ENCODE peak calls at places on chromosomes 3 and 15, in four cellular contexts. One of them, this sample, is unnamed.

GRCh38 chr15:34470892-34471291 is 33.3 kb upstream of the GOLGA8A start:
- DNase-seq in cardiac fibroblast: no peak
- DNase-seq in left ventricle myocardium inferior: no peak
- DNase-seq in fibroblast of mammary gland: no peak
- DNase-seq in this sample: no peak

GRCh38 chr3:162525791-162526190 is 1029.2 kb downstream of the OTOL1 start:
- DNase-seq in fibroblast of mammary gland: peak
- DNase-seq in left ventricle myocardium inferior: no peak
- DNase-seq in cardiac fibroblast: peak
- DNase-seq in this sample: no peak

GRCh38 chr3:106144051-106144450 is 275.2 kb upstream of the CBLB start:
- DNase-seq in left ventricle myocardium inferior: no peak
- DNase-seq in cardiac fibroblast: no peak
- DNase-seq in fibroblast of mammary gland: no peak
- DNase-seq in this sample: no peak

GRCh38 chr3:123791898-123792297 is 92.2 kb downstream of the MYLK start:
- DNase-seq in cardiac fibroblast: peak
- DNase-seq in fibroblast of mammary gland: peak
- DNase-seq in left ventricle myocardium inferior: no peak
- DNase-seq in this sample: no peak

GRCh38 chr3:13093687-13094086 is 20.5 kb upstream of the IQSEC1 start:
- DNase-seq in cardiac fibroblast: no peak
- DNase-seq in fibroblast of mammary gland: no peak
- DNase-seq in left ventricle myocardium inferior: no peak
- DNase-seq in this sample: no peak

GRCh38 chr3:197487911-197488391 is 67.8 kb downstream of the BDH1 start:
- DNase-seq in fibroblast of mammary gland: peak
- DNase-seq in cardiac fibroblast: peak
- DNase-seq in left ventricle myocardium inferior: peak
- DNase-seq in this sample: no peak

GRCh38 chr15:41501191-41501917 is 7.7 kb downstream of the ITPKA start:
- DNase-seq in left ventricle myocardium inferior: no peak
- DNase-seq in fibroblast of mammary gland: peak
- DNase-seq in cardiac fibroblast: no peak
- DNase-seq in this sample: peak

GRCh38 chr15:46848704-46849103 is 868.6 kb upstream of the SEMA6D start:
- DNase-seq in fibroblast of mammary gland: peak
- DNase-seq in left ventricle myocardium inferior: no peak
- DNase-seq in cardiac fibroblast: peak
- DNase-seq in this sample: no peak

GRCh38 chr15:68228971-68229385 is 550 bp downstream of the CLN6 start:
- DNase-seq in left ventricle myocardium inferior: no peak
- DNase-seq in cardiac fibroblast: peak
- DNase-seq in fibroblast of mammary gland: peak
- DNase-seq in this sample: no peak

GRCh38 chr3:11452988-11453847 is 181.0 kb downstream of the ATG7 start:
- DNase-seq in left ventricle myocardium inferior: no peak
- DNase-seq in fibroblast of mammary gland: peak
- DNase-seq in cardiac fibroblast: peak
- DNase-seq in this sample: no peak

GRCh38 chr15:99564221-99565030 is 1.4 kb upstream of the MEF2A start:
- DNase-seq in left ventricle myocardium inferior: no peak
- DNase-seq in cardiac fibroblast: peak
- DNase-seq in fibroblast of mammary gland: no peak
- DNase-seq in this sample: peak
- TF ChIP-seq CTCF in left ventricle myocardium inferior: no peak
- TF ChIP-seq CTCF in cardiac fibroblast: no peak
- TF ChIP-seq CTCF in fibroblast of mammary gland: no peak
- TF ChIP-seq CTCF in this sample: no peak

DNA sequence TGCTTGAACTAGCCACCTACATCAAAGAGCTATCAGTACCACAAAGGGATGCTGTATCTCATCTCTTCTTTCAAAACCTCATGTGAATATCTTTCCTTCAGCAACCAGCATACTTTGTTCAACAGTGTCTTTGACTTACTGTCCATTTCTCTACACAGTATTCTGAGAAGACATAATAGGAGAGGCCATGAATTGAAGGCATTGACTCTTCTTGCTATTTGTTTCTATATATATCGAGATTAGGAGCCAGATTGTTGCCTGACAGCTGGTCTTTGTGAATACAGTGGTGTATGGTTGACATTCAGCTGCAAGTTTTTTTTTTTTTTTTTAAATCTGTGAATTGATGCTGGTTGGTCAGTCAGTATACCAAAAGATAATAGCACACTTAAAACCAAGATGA is 12.1 kb upstream of the CSRNP1 start:
- DNase-seq in left ventricle myocardium inferior: no peak
- DNase-seq in fibroblast of mammary gland: no peak
- DNase-seq in cardiac fibroblast: no peak
- DNase-seq in this sample: no peak
- TF ChIP-seq CTCF in left ventricle myocardium inferior: no peak
- TF ChIP-seq CTCF in fibroblast of mammary gland: no peak
- TF ChIP-seq CTCF in cardiac fibroblast: no peak
- TF ChIP-seq CTCF in this sample: no peak

GRCh38 chr3:33940149-33940548 is 141.7 kb downstream of the PDCD6IP start:
- DNase-seq in fibroblast of mammary gland: peak
- DNase-seq in cardiac fibroblast: peak
- DNase-seq in left ventricle myocardium inferior: no peak
- DNase-seq in this sample: no peak

GRCh38 chr3:33941804-33942203 is 143.4 kb downstream of the PDCD6IP start:
- DNase-seq in fibroblast of mammary gland: no peak
- DNase-seq in left ventricle myocardium inferior: no peak
- DNase-seq in cardiac fibroblast: no peak
- DNase-seq in this sample: no peak

GRCh38 chr3:33940736-33941135 is 142.3 kb downstream of the PDCD6IP start:
- DNase-seq in left ventricle myocardium inferior: no peak
- DNase-seq in fibroblast of mammary gland: no peak
- DNase-seq in cardiac fibroblast: no peak
- DNase-seq in this sample: no peak

GRCh38 chr3:33943277-33943676 is 144.8 kb downstream of the PDCD6IP start:
- DNase-seq in fibroblast of mammary gland: no peak
- DNase-seq in left ventricle myocardium inferior: no peak
- DNase-seq in cardiac fibroblast: no peak
- DNase-seq in this sample: no peak

DNA sequence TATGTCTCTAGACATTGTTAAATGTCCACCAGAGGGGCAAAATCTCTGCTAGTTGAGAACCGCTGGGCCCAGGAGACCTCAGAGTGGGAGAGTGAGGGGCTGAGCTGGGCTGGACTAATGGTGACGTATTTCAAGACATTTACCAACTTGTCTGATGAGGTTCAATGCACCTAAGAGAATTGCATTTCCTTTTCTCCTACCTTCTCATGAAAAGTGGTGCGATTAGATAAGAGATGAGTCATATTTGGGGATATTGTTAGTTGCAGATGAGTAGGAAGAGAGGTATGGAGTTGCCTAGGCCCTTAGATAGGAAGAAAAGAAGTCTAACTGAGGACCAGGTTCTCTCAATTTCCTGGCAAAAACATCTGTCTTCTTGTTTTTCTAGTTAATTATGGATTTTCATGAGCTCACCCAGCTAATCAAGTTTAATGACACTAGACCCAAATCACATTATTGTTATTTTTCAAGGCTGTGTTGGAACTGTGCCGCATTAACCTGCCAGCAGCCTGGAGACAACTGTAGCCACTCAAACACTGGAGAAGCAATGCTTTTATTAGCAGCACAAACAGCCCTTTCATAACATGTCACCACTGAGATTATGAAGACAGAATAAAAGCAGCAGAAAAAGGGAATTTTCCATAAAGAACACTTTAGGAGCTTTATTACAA is 144.2 kb downstream of the PDCD6IP start:
- DNase-seq in fibroblast of mammary gland: peak
- DNase-seq in cardiac fibroblast: peak
- DNase-seq in left ventricle myocardium inferior: no peak
- DNase-seq in this sample: no peak
- TF ChIP-seq CTCF in fibroblast of mammary gland: no peak
- TF ChIP-seq CTCF in cardiac fibroblast: no peak
- TF ChIP-seq CTCF in left ventricle myocardium inferior: no peak
- TF ChIP-seq CTCF in this sample: no peak

GRCh38 chr3:111269782-111270181 is 198.2 kb downstream of the NECTIN3 start:
- DNase-seq in left ventricle myocardium inferior: no peak
- DNase-seq in cardiac fibroblast: no peak
- DNase-seq in fibroblast of mammary gland: no peak
- DNase-seq in this sample: no peak
- TF ChIP-seq CTCF in left ventricle myocardium inferior: no peak
- TF ChIP-seq CTCF in cardiac fibroblast: no peak
- TF ChIP-seq CTCF in fibroblast of mammary gland: no peak
- TF ChIP-seq CTCF in this sample: no peak

DNA sequence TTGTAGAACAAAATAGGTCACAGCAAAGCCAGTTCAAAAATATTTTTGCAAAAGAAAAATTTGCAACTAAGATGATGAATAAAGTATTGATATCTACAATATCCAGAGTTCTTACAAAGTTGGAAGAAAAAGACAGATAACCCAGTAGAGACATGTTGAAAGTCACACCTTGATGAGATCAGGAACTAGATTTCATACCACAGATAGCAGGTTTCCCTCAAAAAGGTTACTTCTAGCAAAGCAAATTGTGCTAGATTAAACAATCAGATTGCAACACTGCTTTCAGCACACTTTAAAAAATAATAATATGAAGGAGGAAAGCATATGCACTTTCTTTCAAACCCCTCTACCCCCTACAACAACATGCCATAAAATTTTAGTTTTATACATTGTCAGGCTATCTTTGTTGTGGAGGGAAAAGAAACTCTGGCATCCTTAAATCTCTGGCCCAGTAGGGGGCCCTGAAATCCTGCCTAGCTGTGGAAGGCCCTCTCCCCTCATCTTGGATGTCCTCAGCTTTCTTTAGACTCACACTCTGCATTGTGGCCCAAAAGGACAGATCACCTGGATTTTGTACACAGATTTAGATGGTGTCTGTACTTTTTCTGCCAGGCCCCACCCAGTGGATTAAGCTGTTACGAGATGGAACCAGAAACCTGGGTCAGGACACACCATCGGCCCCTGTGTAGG is 50.9 kb downstream of the CCR3 start:
- DNase-seq in fibroblast of mammary gland: no peak
- DNase-seq in cardiac fibroblast: no peak
- DNase-seq in left ventricle myocardium inferior: no peak
- DNase-seq in this sample: no peak
- TF ChIP-seq CTCF in fibroblast of mammary gland: no peak
- TF ChIP-seq CTCF in cardiac fibroblast: no peak
- TF ChIP-seq CTCF in left ventricle myocardium inferior: no peak
- TF ChIP-seq CTCF in this sample: no peak

GRCh38 chr3:64179249-64179648 is 46.0 kb downstream of the PRICKLE2 start:
- DNase-seq in cardiac fibroblast: no peak
- DNase-seq in fibroblast of mammary gland: no peak
- DNase-seq in left ventricle myocardium inferior: no peak
- DNase-seq in this sample: no peak
- TF ChIP-seq CTCF in cardiac fibroblast: no peak
- TF ChIP-seq CTCF in fibroblast of mammary gland: peak
- TF ChIP-seq CTCF in left ventricle myocardium inferior: peak
- TF ChIP-seq CTCF in this sample: no peak

GRCh38 chr3:178320481-178321352 is 215.5 kb upstream of the KCNMB2 start:
- DNase-seq in fibroblast of mammary gland: peak
- DNase-seq in cardiac fibroblast: peak
- DNase-seq in left ventricle myocardium inferior: peak
- DNase-seq in this sample: no peak

GRCh38 chr3:178325330-178325729 is 210.9 kb upstream of the KCNMB2 start:
- DNase-seq in fibroblast of mammary gland: peak
- DNase-seq in left ventricle myocardium inferior: no peak
- DNase-seq in cardiac fibroblast: peak
- DNase-seq in this sample: no peak
- TF ChIP-seq CTCF in fibroblast of mammary gland: peak
- TF ChIP-seq CTCF in left ventricle myocardium inferior: peak
- TF ChIP-seq CTCF in cardiac fibroblast: peak
- TF ChIP-seq CTCF in this sample: peak

GRCh38 chr15:74793135-74794028 is 11.5 kb downstream of the CSK start:
- DNase-seq in cardiac fibroblast: peak
- DNase-seq in left ventricle myocardium inferior: no peak
- DNase-seq in fibroblast of mammary gland: no peak
- DNase-seq in this sample: no peak
- TF ChIP-seq CTCF in cardiac fibroblast: peak
- TF ChIP-seq CTCF in left ventricle myocardium inferior: peak
- TF ChIP-seq CTCF in fibroblast of mammary gland: no peak
- TF ChIP-seq CTCF in this sample: no peak